ENCODE peak calls at places on chromosome 15, in ten cellular contexts. G, K, L, S, U, M, Q, R, X and C are unnamed samples.

GRCh38 chr15:77714023-77714422 is 81.3 kb upstream of the LINGO1 start:
- DNase-seq in G (no peak), K (no peak), L (no peak), S (no peak), U (no peak), M (no peak), Q (no peak), R (no peak), X (no peak), C (no peak)

GRCh38 chr15:91975241-91975978 is 121.9 kb downstream of the SLCO3A1 start:
- DNase-seq in G (no peak), K (no peak), L (no peak), S (no peak), U (no peak), M (no peak), Q (no peak), R (no peak), X (no peak), C (no peak)

GRCh38 chr15:47794266-47794914 is 77.1 kb downstream of the SEMA6D start:
- DNase-seq in G (no peak), K (peak; percentile 39), L (no peak), S (no peak), U (no peak), M (no peak), Q (no peak), R (peak; percentile 6), X (no peak), C (no peak)

GRCh38 chr15:88769161-88769971 is 33.9 kb upstream of the ACAN start:
- DNase-seq in G (peak; percentile 32), K (no peak), L (no peak), S (peak; percentile 56), U (peak; percentile 44), M (no peak), Q (no peak), R (no peak), X (peak; percentile 67), C (no peak)

GRCh38 chr15:31308185-31308639 is 18.4 kb upstream of the KLF13 start:
- DNase-seq in G (no peak), K (no peak), L (no peak), S (no peak), U (no peak), M (peak; percentile 14), Q (no peak), R (no peak), X (no peak), C (peak; percentile 75)

GRCh38 chr15:38304486-38304885 is 51.9 kb downstream of the SPRED1 start:
- DNase-seq in G (no peak), K (no peak), L (no peak), S (no peak), U (no peak), M (no peak), Q (no peak), R (no peak), X (no peak), C (no peak)

GRCh38 chr15:52236015-52236414 is 44.8 kb upstream of the GNB5 start:
- DNase-seq in G (peak; percentile 9), K (no peak), L (no peak), S (no peak), U (no peak), M (no peak), Q (no peak), R (no peak), X (no peak), C (no peak)

GRCh38 chr15:60000824-60001641 is 3.1 kb upstream of the FOXB1 start:
- DNase-seq in G (no peak), K (no peak), L (no peak), S (no peak), U (peak; percentile 8), M (no peak), Q (no peak), R (no peak), X (peak; percentile 60), C (no peak)

GRCh38 chr15:81097893-81098280 is 36.2 kb upstream of the CFAP161 start:
- DNase-seq in G (peak; percentile 26), K (no peak), L (no peak), S (no peak), U (no peak), M (no peak), Q (no peak), R (no peak), X (no peak), C (no peak)

GRCh38 chr15:92400980-92401787 is 7.5 kb downstream of the ST8SIA2 start:
- DNase-seq in G (no peak), K (no peak), L (no peak), S (no peak), U (no peak), M (no peak), Q (peak; percentile 30), R (no peak), X (no peak), C (no peak)

GRCh38 chr15:36883705-36884355 is 216.5 kb downstream of the MEIS2 start:
- DNase-seq in G (peak; percentile 96), K (peak; percentile 59), L (peak; percentile 63), S (peak; percentile 88), U (peak; percentile 90), M (peak; percentile 86), Q (peak; percentile 95), R (peak; percentile 79), X (peak; percentile 97), C (peak; percentile 96)

DNA sequence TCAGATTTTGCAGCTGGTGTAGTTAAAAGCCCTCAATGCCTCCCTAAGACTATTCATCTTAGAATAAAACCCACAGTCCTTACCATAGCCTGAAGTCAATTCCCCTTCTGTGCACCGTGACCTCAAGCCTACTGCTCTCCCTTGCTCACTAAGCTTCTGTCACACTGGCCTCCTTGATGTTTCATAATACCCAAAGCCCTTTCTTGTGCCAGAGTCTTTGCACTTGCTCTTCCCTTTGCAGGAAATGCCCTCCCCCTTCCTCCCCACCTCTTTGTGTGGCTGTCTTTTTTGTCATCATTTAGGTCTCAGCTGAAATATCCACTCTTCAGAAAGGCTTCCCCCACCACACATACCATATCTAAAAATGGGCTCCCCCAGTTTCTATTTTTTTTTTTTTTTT is 4.2 kb upstream of the PLEKHO2 start:
- DNase-seq in G (no peak), K (no peak), L (no peak), S (no peak), U (no peak), M (no peak), Q (no peak), R (no peak), X (no peak), C (no peak)
- H3K27ac ChIP-seq in G (no peak overlapping the region), K (no peak overlapping the region), L (no peak overlapping the region), S (no peak overlapping the region), U (no peak overlapping the region), M (no peak overlapping the region), Q (no peak overlapping the region), R (no peak overlapping the region), X (no peak overlapping the region), C (no peak overlapping the region)

DNA sequence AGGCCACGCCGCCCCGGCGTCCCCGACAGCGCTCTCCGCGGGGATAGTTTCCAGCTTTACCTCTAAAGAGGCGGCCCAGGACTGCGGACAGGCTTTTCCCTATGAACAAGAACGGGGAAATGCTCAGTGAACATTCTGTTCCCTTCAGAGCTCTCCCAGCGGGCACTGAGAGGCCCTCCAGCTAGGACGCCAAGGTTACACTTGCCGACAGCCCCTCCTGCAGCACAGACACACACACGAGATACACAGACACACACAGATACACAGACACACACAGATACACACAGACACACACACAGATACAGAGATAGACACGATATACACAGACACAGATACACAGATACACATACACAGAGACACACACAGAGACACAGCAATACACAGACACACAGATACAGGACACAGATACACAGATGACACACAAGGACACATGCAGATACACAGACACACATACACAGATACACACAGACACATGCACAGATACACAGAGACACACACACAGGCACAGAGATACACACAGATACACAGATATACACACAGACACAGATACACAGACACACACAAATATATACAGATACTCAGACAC is 533 bp upstream of the OCA2 start:
- DNase-seq in G (no peak), K (no peak), L (no peak), S (no peak), U (no peak), M (no peak), Q (no peak), R (no peak), X (no peak), C (no peak)
- H3K27me3 ChIP-seq in G (peaks cover 67% of the 10 kb centered on the region), K (peaks cover 59% of the 10 kb centered on the region), L (no peaks in the 10 kb centered on the region), S (peaks cover 9% of the 10 kb centered on the region), U (peaks cover 13% of the 10 kb centered on the region), M (peaks cover 11% of the 10 kb centered on the region), Q (no peaks in the 10 kb centered on the region), R (peaks cover 25% of the 10 kb centered on the region), X (peaks cover 100% of the 10 kb centered on the region), C (no peaks in the 10 kb centered on the region)

GRCh38 chr15:64247535-64247905 is 84.7 kb upstream of the PPIB start:
- DNase-seq in G (no peak), K (no peak), L (no peak), S (no peak), U (no peak), M (no peak), Q (no peak), R (no peak), X (no peak), C (no peak)

GRCh38 chr15:64245405-64245804 is 82.6 kb upstream of the PPIB start:
- DNase-seq in G (no peak), K (no peak), L (no peak), S (no peak), U (no peak), M (no peak), Q (no peak), R (no peak), X (no peak), C (no peak)

GRCh38 chr15:64249406-64249805 is 86.6 kb upstream of the PPIB start:
- DNase-seq in G (no peak), K (peak; percentile 39), L (no peak), S (no peak), U (no peak), M (no peak), Q (no peak), R (no peak), X (no peak), C (no peak)

GRCh38 chr15:64247906-64248541 is 85.2 kb upstream of the PPIB start:
- DNase-seq in G (peak; percentile 94), K (peak; percentile 90), L (peak; percentile 87), S (no peak), U (peak; percentile 6), M (no peak), Q (no peak), R (peak; percentile 89), X (no peak), C (no peak)

GRCh38 chr15:64246364-64247189 is 83.8 kb upstream of the PPIB start:
- DNase-seq in G (peak; percentile 85), K (peak; percentile 92), L (peak; percentile 87), S (no peak), U (no peak), M (no peak), Q (peak; percentile 50), R (peak; percentile 93), X (no peak), C (no peak)
- H3K27ac ChIP-seq in G (no peak overlapping the region), K (peak overlapping the region; percentile 86), L (peak overlapping the region; percentile 41), S (peak overlapping the region; percentile 14), U (peak overlapping the region; percentile 25), M (no peak overlapping the region), Q (no peak overlapping the region), R (peak overlapping the region; percentile 91), X (no peak overlapping the region), C (no peak overlapping the region)

DNA sequence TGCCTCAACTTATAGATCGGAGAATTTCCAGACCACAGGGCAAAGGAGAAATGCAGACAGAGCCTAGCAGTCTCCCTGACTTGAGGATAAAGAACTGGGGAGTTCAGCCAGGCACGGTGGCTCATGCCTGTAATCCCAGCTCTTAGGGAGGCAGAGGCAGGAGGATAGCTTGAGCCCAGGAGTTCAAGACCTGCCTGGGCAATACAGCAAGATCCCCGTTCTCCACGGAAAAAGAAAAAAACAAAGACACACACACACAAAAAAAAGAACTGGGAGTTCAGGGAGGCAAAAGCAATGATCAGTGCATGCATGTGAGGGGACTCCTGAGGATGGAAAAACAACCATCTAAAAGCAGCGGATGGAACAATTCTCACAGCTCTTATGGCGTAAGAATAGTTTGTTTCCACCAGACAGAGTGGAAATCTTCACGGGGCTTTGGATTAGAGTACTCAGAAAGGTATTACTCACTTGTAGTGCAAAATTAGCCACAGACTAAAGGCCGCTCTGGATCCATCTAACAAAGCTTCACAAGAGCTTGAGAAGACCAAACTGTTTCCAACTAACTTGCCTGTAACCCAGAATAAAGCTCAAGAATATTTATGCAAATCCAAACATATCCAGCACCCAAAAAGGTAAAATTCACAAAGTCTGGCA is 16.3 kb downstream of the SEC11A start:
- DNase-seq in G (no peak), K (no peak), L (no peak), S (no peak), U (no peak), M (no peak), Q (no peak), R (no peak), X (no peak), C (no peak)
- H3K27me3 ChIP-seq in G (no peaks in the 10 kb centered on the region), K (no peaks in the 10 kb centered on the region), L (no peaks in the 10 kb centered on the region), S (no peaks in the 10 kb centered on the region), U (no peaks in the 10 kb centered on the region), M (no peaks in the 10 kb centered on the region), Q (no peaks in the 10 kb centered on the region), R (no peaks in the 10 kb centered on the region), X (no peaks in the 10 kb centered on the region), C (no peaks in the 10 kb centered on the region)